ENCODE peak calls at places on chromosomes 1 and 21, in five cellular contexts. N is AG08396, E is B cell, S is HAP-1, G is iPS-NIHi11. U is an unnamed sample.

GRCh38 chr21:32806810-32807386 is 35.3 kb upstream of the PAXBP1 start:
- DNase-seq in N (no peak), E (no peak), S (no peak), G (no peak), U (no peak)

GRCh38 chr21:22575165-22575584 is 1577.0 kb downstream of the NCAM2 start:
- DNase-seq in N (no peak), E (no peak), S (peak), G (peak), U (no peak)

GRCh38 chr1:101128211-101128727 is 102.7 kb upstream of the DPH5 start:
- DNase-seq in N (no peak), E (peak), S (no peak), G (peak), U (peak)

GRCh38 chr1:152191260-152191659 is 32.2 kb upstream of the RPTN start:
- DNase-seq in N (no peak), E (no peak), S (no peak), G (no peak), U (no peak)

GRCh38 chr1:42689912-42690311 is 7.7 kb downstream of the YBX1 start:
- DNase-seq in N (no peak), E (no peak), S (no peak), G (no peak), U (peak)

GRCh38 chr1:180515364-180515763 is 13.0 kb upstream of the ACBD6 start:
- DNase-seq in N (no peak), E (no peak), S (no peak), G (no peak), U (no peak)

GRCh38 chr1:162878000-162878596 is 17.1 kb upstream of the CCDC190 start:
- DNase-seq in N (peak), E (no peak), S (peak), G (peak), U (no peak)

GRCh38 chr1:27402349-27402754 is 9.9 kb downstream of the GPR3 start:
- DNase-seq in N (peak), E (no peak), S (peak), G (peak), U (peak)

GRCh38 chr1:2856821-2857290 is 55.4 kb upstream of the TTC34 start:
- DNase-seq in N (no peak), E (no peak), S (no peak), G (no peak), U (no peak)

GRCh38 chr1:165898837-165899236 is 71.4 kb downstream of the UCK2 start:
- DNase-seq in N (peak), E (no peak), S (no peak), G (no peak), U (no peak)

GRCh38 chr1:96387785-96388184 is 333.8 kb upstream of the PTBP2 start:
- DNase-seq in N (no peak), E (no peak), S (no peak), G (no peak), U (no peak)

GRCh38 chr1:36014722-36015220 is 69.1 kb upstream of the TEKT2 start:
- DNase-seq in N (no peak), E (no peak), S (no peak), G (no peak), U (no peak)

GRCh38 chr1:227920426-227920825 is 27.3 kb downstream of the WNT9A start:
- DNase-seq in N (no peak), E (no peak), S (no peak), G (no peak), U (no peak)

GRCh38 chr1:203117611-203118575 is 9.6 kb upstream of the ADORA1 start:
- DNase-seq in N (peak), E (peak), S (peak), G (peak), U (peak)

GRCh38 chr1:240188139-240188538 is 96.5 kb downstream of the FMN2 start:
- DNase-seq in N (no peak), E (no peak), S (no peak), G (no peak), U (no peak)

GRCh38 chr1:5856246-5856815 is 135.9 kb downstream of the NPHP4 start:
- DNase-seq in N (no peak), E (no peak), S (no peak), G (no peak), U (no peak)

GRCh38 chr1:73860421-73860950 is 337.5 kb downstream of the LRRIQ3 start:
- DNase-seq in N (no peak), E (no peak), S (no peak), G (no peak), U (no peak)

U was measured in Peyer's patch.